ENCODE peak calls at places on chromosomes 11 and 22, in nine cellular contexts. K is CD8-positive, alpha-beta memory T cell; U is aorta; I is sigmoid colon; E is brain microvascular endothelial cell; P is OCI-LY7; C is right atrium auricular region; F is suprapubic skin; S is fibroblast of pulmonary artery. V is an unnamed sample.

GRCh38 chr11:93216511-93217121 is 18.8 kb upstream of the SLC36A4 start:
- DNase-seq in K (no peak), U (no peak), I (no peak), E (no peak), P (peak), C (no peak), F (no peak), S (no peak), V (no peak)

GRCh38 chr11:121443688-121444275 is 8.3 kb upstream of the SORL1 start:
- DNase-seq in K (no peak), U (no peak), I (no peak), E (no peak), P (no peak), C (no peak), F (no peak), S (no peak), V (no peak)

GRCh38 chr11:43681543-43681942 is 1.0 kb downstream of the HSD17B12 start:
- DNase-seq in K (no peak), U (no peak), I (no peak), E (no peak), P (no peak), C (no peak), F (no peak), S (peak), V (no peak)

GRCh38 chr22:19607198-19608113 is 83.2 kb upstream of the CLDN5 start:
- DNase-seq in K (no peak), U (no peak), I (no peak), E (no peak), P (peak), C (no peak), F (no peak), S (peak), V (no peak)

GRCh38 chr22:45969414-45969799 is 7.6 kb downstream of the WNT7B start:
- DNase-seq in K (no peak), U (no peak), I (no peak), E (no peak), P (no peak), C (no peak), F (no peak), S (peak), V (no peak)

GRCh38 chr11:120385110-120385509 is 48.9 kb downstream of the ARHGEF12 start:
- DNase-seq in K (no peak), U (no peak), I (no peak), E (peak), P (no peak), C (no peak), F (no peak), S (no peak), V (no peak)

GRCh38 chr11:27622541-27623300 is 77.5 kb downstream of the BDNF start:
- DNase-seq in K (no peak), U (no peak), I (no peak), E (no peak), P (no peak), C (no peak), F (no peak), S (no peak), V (no peak)

GRCh38 chr11:14435717-14436116 is 63.9 kb downstream of the COPB1 start:
- DNase-seq in K (peak), U (no peak), I (no peak), E (no peak), P (no peak), C (no peak), F (no peak), S (no peak), V (no peak)

GRCh38 chr22:47783433-47784366 is 1021.2 kb downstream of the TBC1D22A start:
- DNase-seq in K (no peak), U (no peak), I (no peak), E (no peak), P (no peak), C (peak), F (no peak), S (no peak), V (no peak)

GRCh38 chr11:57752954-57753353 is 1.3 kb upstream of the BTBD18 start:
- DNase-seq in K (no peak), U (no peak), I (no peak), E (no peak), P (no peak), C (no peak), F (no peak), S (no peak), V (no peak)

GRCh38 chr11:72378704-72379383 is 55.5 kb downstream of the CLPB start:
- DNase-seq in K (no peak), U (peak), I (peak), E (no peak), P (no peak), C (peak), F (no peak), S (peak), V (no peak)

GRCh38 chr11:33892906-33893594 is 1.2 kb upstream of the LMO2 start:
- DNase-seq in K (no peak), U (no peak), I (no peak), E (no peak), P (no peak), C (no peak), F (no peak), S (no peak), V (peak)

DNA sequence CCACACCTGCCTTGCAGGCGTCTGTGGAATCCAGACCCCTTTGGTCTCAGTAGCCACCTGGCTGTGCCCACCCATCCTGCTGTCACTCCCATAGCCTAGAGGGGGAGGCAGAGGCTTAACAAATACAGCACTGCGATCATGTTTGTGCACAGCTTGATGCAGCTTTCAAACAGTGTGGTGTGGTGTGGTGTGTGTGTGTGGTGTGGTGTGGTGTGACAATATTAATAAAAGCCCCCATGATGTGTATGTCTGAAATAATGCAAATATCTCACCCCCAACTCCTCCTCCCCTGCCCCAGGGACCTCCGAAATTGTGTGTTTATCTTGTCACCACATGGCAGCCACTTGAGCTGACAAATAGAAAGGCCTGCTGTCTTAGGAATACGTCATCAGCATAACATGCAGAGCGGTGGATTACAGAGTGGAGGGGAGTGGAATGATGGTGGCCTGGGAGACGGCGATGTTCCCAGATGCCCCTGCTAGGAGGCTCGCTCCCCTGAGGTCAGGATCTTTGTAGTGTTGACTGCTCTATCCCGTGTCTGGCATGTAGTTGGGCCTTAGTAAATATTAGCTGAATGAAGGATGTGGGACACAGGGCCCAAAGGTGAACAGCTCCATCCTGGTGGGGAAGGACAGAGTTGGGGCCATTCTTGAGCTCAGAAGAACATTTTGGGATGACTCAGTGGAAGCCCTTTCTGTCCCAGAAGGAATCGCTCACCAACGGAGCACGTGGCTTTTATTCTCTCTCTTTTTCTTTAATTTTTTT is 2.8 kb downstream of the PDXP start:
- DNase-seq in K (no peak), U (no peak), I (no peak), E (peak), P (peak), C (no peak), F (no peak), S (peak), V (no peak)
- H3K4me3 ChIP-seq in K (no peak), U (no peak), I (no peak), E (peak), P (peak), C (no peak), F (no peak), S (no peak), V (peak)

DNA sequence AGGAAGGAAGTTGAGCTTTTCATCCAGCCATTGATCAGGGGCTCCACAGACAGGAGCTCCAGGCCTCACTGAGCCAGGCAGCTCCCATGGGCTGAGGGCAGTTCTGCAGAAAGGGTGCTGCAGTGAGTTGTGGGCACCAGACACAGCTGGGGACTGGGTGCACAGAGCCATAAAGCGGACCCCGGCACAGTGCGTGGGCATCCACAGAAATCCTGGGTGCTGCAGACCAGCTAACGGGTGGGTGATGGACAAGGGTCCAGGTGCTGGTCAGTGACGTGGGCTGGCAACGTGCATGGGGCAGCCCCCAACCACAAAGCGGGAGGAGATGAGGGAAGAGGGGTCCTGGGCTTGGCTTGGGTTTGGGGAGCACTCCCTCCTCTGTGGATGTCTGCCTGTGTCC is 19.4 kb upstream of the GAL start:
- DNase-seq in K (no peak), U (no peak), I (peak), E (no peak), P (no peak), C (no peak), F (no peak), S (no peak), V (no peak)
- H3K4me3 ChIP-seq in K (no peak), U (no peak), I (no peak), E (no peak), P (no peak), C (no peak), F (no peak), S (no peak), V (no peak)

GRCh38 chr11:3380706-3381570 is 2.0 kb upstream of the ZNF195 start:
- DNase-seq in K (no peak), U (peak), I (no peak), E (peak), P (no peak), C (no peak), F (no peak), S (no peak), V (no peak)
- H3K4me3 ChIP-seq in K (no peak), U (peak), I (peak), E (peak), P (no peak), C (no peak), F (peak), S (no peak), V (no peak)

GRCh38 chr11:86192858-86193257 is 51.7 kb upstream of the EED start:
- DNase-seq in K (no peak), U (no peak), I (no peak), E (no peak), P (peak), C (no peak), F (no peak), S (no peak), V (no peak)
- H3K4me3 ChIP-seq in K (peak), U (no peak), I (no peak), E (no peak), P (peak), C (no peak), F (no peak), S (no peak), V (no peak)

GRCh38 chr11:94925422-94926270 is 47.7 kb downstream of the CWC15 start:
- DNase-seq in K (no peak), U (no peak), I (no peak), E (no peak), P (no peak), C (no peak), F (no peak), S (no peak), V (no peak)
- H3K4me3 ChIP-seq in K (peak), U (no peak), I (no peak), E (no peak), P (no peak), C (no peak), F (no peak), S (no peak), V (no peak)

GRCh38 chr11:65898656-65899355 is 1.4 kb downstream of the FOSL1 start:
- DNase-seq in K (no peak), U (no peak), I (no peak), E (no peak), P (no peak), C (no peak), F (no peak), S (peak), V (no peak)
- H3K4me3 ChIP-seq in K (peak), U (no peak), I (peak), E (peak), P (peak), C (peak), F (peak), S (peak), V (peak)

GRCh38 chr11:65111159-65111536 is 524 bp upstream of the TM7SF2 start:
- DNase-seq in K (no peak), U (no peak), I (no peak), E (no peak), P (no peak), C (no peak), F (peak), S (no peak), V (no peak)
- H3K4me3 ChIP-seq in K (no peak), U (no peak), I (peak), E (no peak), P (no peak), C (no peak), F (peak), S (no peak), V (no peak)

DNA sequence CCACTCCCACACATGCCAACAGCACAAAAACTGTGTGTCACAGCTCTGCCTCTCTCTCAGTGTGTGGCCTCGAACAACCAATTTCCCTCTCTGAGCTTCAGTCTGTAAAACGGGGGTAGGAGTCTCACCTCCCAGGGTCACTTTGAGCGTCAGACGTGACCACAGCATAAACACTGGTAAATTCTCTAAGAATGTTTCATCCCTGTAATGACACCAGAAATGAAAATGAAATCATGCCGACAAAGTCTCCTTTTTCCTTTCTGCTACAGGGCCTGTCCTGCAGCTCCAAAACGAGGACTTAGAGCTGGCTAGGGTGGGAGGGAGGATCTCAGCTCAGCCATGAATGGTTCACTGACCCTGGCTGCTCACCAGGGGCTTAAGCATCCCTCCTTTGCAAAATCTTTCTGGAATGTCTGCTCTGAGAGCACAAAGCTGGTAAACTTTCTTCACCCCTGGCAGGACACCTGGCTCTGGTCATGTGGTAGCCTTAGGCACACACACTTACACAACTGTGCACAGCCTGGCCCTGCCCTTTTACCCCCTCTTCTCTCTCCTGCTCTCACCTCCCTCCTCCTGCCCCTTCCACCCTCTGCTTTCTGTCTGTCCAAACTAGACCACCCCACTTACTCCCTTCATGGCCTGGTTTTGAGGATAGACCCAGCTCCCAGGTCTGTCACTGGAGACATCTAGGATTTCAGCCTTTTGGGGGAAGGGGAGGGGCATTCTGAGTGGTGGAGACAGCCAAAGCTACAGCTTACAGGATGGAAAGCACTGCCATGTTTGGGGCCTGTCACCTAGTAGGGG is 12.3 kb upstream of the TSKU start:
- DNase-seq in K (no peak), U (peak), I (peak), E (peak), P (no peak), C (peak), F (no peak), S (peak), V (no peak)
- H3K4me3 ChIP-seq in K (no peak), U (no peak), I (no peak), E (no peak), P (no peak), C (no peak), F (no peak), S (no peak), V (no peak)

GRCh38 chr11:78372114-78372768 is 45.4 kb downstream of the GAB2 start:
- DNase-seq in K (no peak), U (no peak), I (no peak), E (no peak), P (no peak), C (no peak), F (no peak), S (no peak), V (no peak)
- H3K4me3 ChIP-seq in K (no peak), U (no peak), I (no peak), E (no peak), P (no peak), C (no peak), F (no peak), S (no peak), V (no peak)

V was measured in HL-60.